ENCODE peak calls at places on chromosomes 6 and 20, in seven cellular contexts. One of them, this sample, is unnamed.

GRCh38 chr6:2376429-2377355 is 131.3 kb upstream of the GMDS start:
- DNase-seq in dorsolateral prefrontal cortex: no peak
- DNase-seq in kidney glomerular epithelial cell: no peak
- DNase-seq in HCEC 1CT: peak
- DNase-seq in effector CD8-positive, alpha-beta T cell: no peak
- DNase-seq in cerebellar cortex: no peak
- DNase-seq in heart right ventricle: no peak
- DNase-seq in this sample: no peak

GRCh38 chr20:51759769-51760510 is 8.2 kb downstream of the ATP9A start:
- DNase-seq in heart right ventricle: no peak
- DNase-seq in dorsolateral prefrontal cortex: no peak
- DNase-seq in cerebellar cortex: no peak
- DNase-seq in effector CD8-positive, alpha-beta T cell: no peak
- DNase-seq in HCEC 1CT: no peak
- DNase-seq in kidney glomerular epithelial cell: no peak
- DNase-seq in this sample: no peak

GRCh38 chr20:2557873-2558580 is 21.7 kb downstream of the TMC2 start:
- DNase-seq in heart right ventricle: no peak
- DNase-seq in cerebellar cortex: peak
- DNase-seq in effector CD8-positive, alpha-beta T cell: no peak
- DNase-seq in dorsolateral prefrontal cortex: no peak
- DNase-seq in kidney glomerular epithelial cell: no peak
- DNase-seq in HCEC 1CT: no peak
- DNase-seq in this sample: no peak

GRCh38 chr20:49880724-49881445 is 34.4 kb downstream of the SPATA2 start:
- DNase-seq in effector CD8-positive, alpha-beta T cell: no peak
- DNase-seq in kidney glomerular epithelial cell: no peak
- DNase-seq in HCEC 1CT: no peak
- DNase-seq in dorsolateral prefrontal cortex: no peak
- DNase-seq in cerebellar cortex: no peak
- DNase-seq in heart right ventricle: no peak
- DNase-seq in this sample: no peak

GRCh38 chr6:9527679-9528286 is 887.1 kb downstream of the TFAP2A start:
- DNase-seq in dorsolateral prefrontal cortex: no peak
- DNase-seq in cerebellar cortex: no peak
- DNase-seq in heart right ventricle: no peak
- DNase-seq in HCEC 1CT: no peak
- DNase-seq in effector CD8-positive, alpha-beta T cell: no peak
- DNase-seq in kidney glomerular epithelial cell: no peak
- DNase-seq in this sample: no peak

GRCh38 chr6:143513410-143513809 is 1.9 kb upstream of the FUCA2 start:
- DNase-seq in dorsolateral prefrontal cortex: no peak
- DNase-seq in kidney glomerular epithelial cell: no peak
- DNase-seq in cerebellar cortex: peak
- DNase-seq in effector CD8-positive, alpha-beta T cell: no peak
- DNase-seq in HCEC 1CT: no peak
- DNase-seq in heart right ventricle: no peak
- DNase-seq in this sample: no peak

GRCh38 chr6:5723905-5724691 is 282.6 kb downstream of the NRN1 start:
- DNase-seq in HCEC 1CT: no peak
- DNase-seq in heart right ventricle: peak
- DNase-seq in effector CD8-positive, alpha-beta T cell: no peak
- DNase-seq in kidney glomerular epithelial cell: no peak
- DNase-seq in dorsolateral prefrontal cortex: no peak
- DNase-seq in cerebellar cortex: no peak
- DNase-seq in this sample: peak

GRCh38 chr6:169589293-169589692 is 112.5 kb downstream of the WDR27 start:
- DNase-seq in effector CD8-positive, alpha-beta T cell: no peak
- DNase-seq in dorsolateral prefrontal cortex: no peak
- DNase-seq in heart right ventricle: no peak
- DNase-seq in kidney glomerular epithelial cell: peak
- DNase-seq in HCEC 1CT: no peak
- DNase-seq in cerebellar cortex: no peak
- DNase-seq in this sample: peak

GRCh38 chr20:64168381-64169088 is 4.3 kb downstream of the MYT1 start:
- DNase-seq in dorsolateral prefrontal cortex: peak
- DNase-seq in cerebellar cortex: peak
- DNase-seq in HCEC 1CT: no peak
- DNase-seq in effector CD8-positive, alpha-beta T cell: no peak
- DNase-seq in kidney glomerular epithelial cell: no peak
- DNase-seq in heart right ventricle: no peak
- DNase-seq in this sample: no peak

GRCh38 chr20:45088247-45088646 is 12.7 kb downstream of the KCNS1 start:
- DNase-seq in kidney glomerular epithelial cell: peak
- DNase-seq in cerebellar cortex: no peak
- DNase-seq in dorsolateral prefrontal cortex: no peak
- DNase-seq in HCEC 1CT: peak
- DNase-seq in effector CD8-positive, alpha-beta T cell: no peak
- DNase-seq in heart right ventricle: no peak
- DNase-seq in this sample: no peak

GRCh38 chr20:49644980-49645565 is 68.6 kb downstream of the B4GALT5 start:
- DNase-seq in kidney glomerular epithelial cell: no peak
- DNase-seq in heart right ventricle: no peak
- DNase-seq in HCEC 1CT: no peak
- DNase-seq in effector CD8-positive, alpha-beta T cell: no peak
- DNase-seq in cerebellar cortex: no peak
- DNase-seq in dorsolateral prefrontal cortex: no peak
- DNase-seq in this sample: no peak

GRCh38 chr6:137589067-137589848 is 95.1 kb upstream of the OLIG3 start:
- DNase-seq in effector CD8-positive, alpha-beta T cell: no peak
- DNase-seq in HCEC 1CT: peak
- DNase-seq in cerebellar cortex: peak
- DNase-seq in heart right ventricle: no peak
- DNase-seq in kidney glomerular epithelial cell: peak
- DNase-seq in dorsolateral prefrontal cortex: no peak
- DNase-seq in this sample: no peak

GRCh38 chr20:57258055-57258454 is 8.4 kb downstream of the BMP7 start:
- DNase-seq in effector CD8-positive, alpha-beta T cell: no peak
- DNase-seq in heart right ventricle: no peak
- DNase-seq in cerebellar cortex: no peak
- DNase-seq in dorsolateral prefrontal cortex: no peak
- DNase-seq in HCEC 1CT: no peak
- DNase-seq in kidney glomerular epithelial cell: no peak
- DNase-seq in this sample: peak

GRCh38 chr6:153062516-153062915 is 60.0 kb upstream of the MTRF1L start:
- DNase-seq in kidney glomerular epithelial cell: no peak
- DNase-seq in heart right ventricle: no peak
- DNase-seq in HCEC 1CT: no peak
- DNase-seq in cerebellar cortex: no peak
- DNase-seq in effector CD8-positive, alpha-beta T cell: no peak
- DNase-seq in dorsolateral prefrontal cortex: no peak
- DNase-seq in this sample: no peak

GRCh38 chr6:14747881-14748520 is 497.9 kb upstream of the JARID2 start:
- DNase-seq in cerebellar cortex: no peak
- DNase-seq in HCEC 1CT: no peak
- DNase-seq in heart right ventricle: no peak
- DNase-seq in kidney glomerular epithelial cell: no peak
- DNase-seq in effector CD8-positive, alpha-beta T cell: no peak
- DNase-seq in dorsolateral prefrontal cortex: no peak
- DNase-seq in this sample: no peak

GRCh38 chr6:44056392-44057237 is 70.6 kb downstream of the MRPL14 start:
- DNase-seq in effector CD8-positive, alpha-beta T cell: no peak
- DNase-seq in HCEC 1CT: peak
- DNase-seq in cerebellar cortex: peak
- DNase-seq in dorsolateral prefrontal cortex: peak
- DNase-seq in heart right ventricle: peak
- DNase-seq in kidney glomerular epithelial cell: no peak
- DNase-seq in this sample: no peak

GRCh38 chr6:89047473-89047872 is 33.1 kb upstream of the PNRC1 start:
- DNase-seq in heart right ventricle: no peak
- DNase-seq in HCEC 1CT: no peak
- DNase-seq in kidney glomerular epithelial cell: no peak
- DNase-seq in effector CD8-positive, alpha-beta T cell: no peak
- DNase-seq in cerebellar cortex: no peak
- DNase-seq in dorsolateral prefrontal cortex: no peak
- DNase-seq in this sample: no peak

GRCh38 chr6:6024220-6024619 is 17.5 kb upstream of the NRN1 start:
- DNase-seq in kidney glomerular epithelial cell: no peak
- DNase-seq in cerebellar cortex: no peak
- DNase-seq in HCEC 1CT: no peak
- DNase-seq in heart right ventricle: no peak
- DNase-seq in effector CD8-positive, alpha-beta T cell: no peak
- DNase-seq in dorsolateral prefrontal cortex: no peak
- DNase-seq in this sample: no peak

GRCh38 chr6:154080434-154081189 is 41.6 kb downstream of the OPRM1 start:
- DNase-seq in cerebellar cortex: no peak
- DNase-seq in effector CD8-positive, alpha-beta T cell: no peak
- DNase-seq in heart right ventricle: no peak
- DNase-seq in HCEC 1CT: no peak
- DNase-seq in kidney glomerular epithelial cell: peak
- DNase-seq in dorsolateral prefrontal cortex: no peak
- DNase-seq in this sample: no peak

GRCh38 chr6:52551483-52552277 is 25.2 kb downstream of the TRAM2 start:
- DNase-seq in cerebellar cortex: peak
- DNase-seq in effector CD8-positive, alpha-beta T cell: no peak
- DNase-seq in dorsolateral prefrontal cortex: peak
- DNase-seq in HCEC 1CT: peak
- DNase-seq in kidney glomerular epithelial cell: peak
- DNase-seq in heart right ventricle: peak
- DNase-seq in this sample: peak

GRCh38 chr6:57021086-57021720 is 25.3 kb upstream of the KIAA1586 start:
- DNase-seq in effector CD8-positive, alpha-beta T cell: no peak
- DNase-seq in HCEC 1CT: peak
- DNase-seq in dorsolateral prefrontal cortex: no peak
- DNase-seq in heart right ventricle: no peak
- DNase-seq in kidney glomerular epithelial cell: peak
- DNase-seq in cerebellar cortex: peak
- DNase-seq in this sample: peak

GRCh38 chr6:2677080-2677593 is 73.6 kb downstream of the MYLK4 start:
- DNase-seq in dorsolateral prefrontal cortex: no peak
- DNase-seq in kidney glomerular epithelial cell: no peak
- DNase-seq in heart right ventricle: no peak
- DNase-seq in cerebellar cortex: no peak
- DNase-seq in effector CD8-positive, alpha-beta T cell: no peak
- DNase-seq in HCEC 1CT: no peak
- DNase-seq in this sample: no peak

GRCh38 chr20:12882832-12883506 is 125.8 kb upstream of the SPTLC3 start:
- DNase-seq in dorsolateral prefrontal cortex: no peak
- DNase-seq in effector CD8-positive, alpha-beta T cell: no peak
- DNase-seq in HCEC 1CT: peak
- DNase-seq in kidney glomerular epithelial cell: peak
- DNase-seq in heart right ventricle: no peak
- DNase-seq in cerebellar cortex: no peak
- DNase-seq in this sample: no peak

This sample was measured in globus pallidus.